ENCODE peak calls at places on chromosomes 7 and 10, in six cellular contexts. One of them, this sample, is unnamed.

GRCh38 chr7:7731732-7732131 is 13.3 kb upstream of the RPA3 start:
- DNase-seq in renal cortical epithelial cell: no peak
- DNase-seq in activated T-cell treated with anti-CD3 and anti-CD28 coated beads, Interleukin-2, amount 50 U/mL, for 72 hours: no peak
- DNase-seq in dermis blood vessel endothelial cell: peak; percentile 77
- DNase-seq in adrenal gland: no peak
- DNase-seq in fibroblast of the aortic adventitia: no peak
- DNase-seq in this sample: no peak

GRCh38 chr7:37352974-37353948 is 95.4 kb downstream of the ELMO1 start:
- DNase-seq in activated T-cell treated with anti-CD3 and anti-CD28 coated beads, Interleukin-2, amount 50 U/mL, for 72 hours: peak; percentile 79
- DNase-seq in fibroblast of the aortic adventitia: no peak
- DNase-seq in adrenal gland: no peak
- DNase-seq in renal cortical epithelial cell: no peak
- DNase-seq in dermis blood vessel endothelial cell: peak; percentile 10
- DNase-seq in this sample: no peak

GRCh38 chr7:30932562-30932961 is 20.9 kb downstream of the AQP1 start:
- DNase-seq in renal cortical epithelial cell: peak; percentile 85
- DNase-seq in dermis blood vessel endothelial cell: no peak
- DNase-seq in activated T-cell treated with anti-CD3 and anti-CD28 coated beads, Interleukin-2, amount 50 U/mL, for 72 hours: no peak
- DNase-seq in fibroblast of the aortic adventitia: no peak
- DNase-seq in adrenal gland: no peak
- DNase-seq in this sample: no peak

GRCh38 chr7:2157473-2158279 is 75.1 kb downstream of the MAD1L1 start:
- DNase-seq in activated T-cell treated with anti-CD3 and anti-CD28 coated beads, Interleukin-2, amount 50 U/mL, for 72 hours: no peak
- DNase-seq in fibroblast of the aortic adventitia: peak; percentile 89
- DNase-seq in renal cortical epithelial cell: peak; percentile 88
- DNase-seq in dermis blood vessel endothelial cell: no peak
- DNase-seq in adrenal gland: no peak
- DNase-seq in this sample: peak; percentile 61

GRCh38 chr10:19839090-19839489 is 22.9 kb downstream of the PLXDC2 start:
- DNase-seq in activated T-cell treated with anti-CD3 and anti-CD28 coated beads, Interleukin-2, amount 50 U/mL, for 72 hours: no peak
- DNase-seq in renal cortical epithelial cell: no peak
- DNase-seq in dermis blood vessel endothelial cell: no peak
- DNase-seq in adrenal gland: no peak
- DNase-seq in fibroblast of the aortic adventitia: no peak
- DNase-seq in this sample: no peak

GRCh38 chr7:37659971-37660370 is 23.6 kb upstream of the GPR141 start:
- DNase-seq in adrenal gland: no peak
- DNase-seq in dermis blood vessel endothelial cell: no peak
- DNase-seq in fibroblast of the aortic adventitia: no peak
- DNase-seq in renal cortical epithelial cell: no peak
- DNase-seq in activated T-cell treated with anti-CD3 and anti-CD28 coated beads, Interleukin-2, amount 50 U/mL, for 72 hours: no peak
- DNase-seq in this sample: no peak

GRCh38 chr7:155277385-155277994 is 20.2 kb upstream of the INSIG1 start:
- DNase-seq in activated T-cell treated with anti-CD3 and anti-CD28 coated beads, Interleukin-2, amount 50 U/mL, for 72 hours: peak; percentile 34
- DNase-seq in fibroblast of the aortic adventitia: no peak
- DNase-seq in adrenal gland: no peak
- DNase-seq in dermis blood vessel endothelial cell: peak; percentile 38
- DNase-seq in renal cortical epithelial cell: no peak
- DNase-seq in this sample: no peak

GRCh38 chr7:79272066-79272669 is 181.3 kb downstream of the MAGI2 start:
- DNase-seq in dermis blood vessel endothelial cell: peak; percentile 58
- DNase-seq in renal cortical epithelial cell: peak; percentile 65
- DNase-seq in adrenal gland: no peak
- DNase-seq in activated T-cell treated with anti-CD3 and anti-CD28 coated beads, Interleukin-2, amount 50 U/mL, for 72 hours: no peak
- DNase-seq in fibroblast of the aortic adventitia: peak; percentile 74
- DNase-seq in this sample: peak; percentile 66

GRCh38 chr7:77199008-77199966 is at the start of gene FGL2:
- DNase-seq in dermis blood vessel endothelial cell: peak; percentile 2
- DNase-seq in activated T-cell treated with anti-CD3 and anti-CD28 coated beads, Interleukin-2, amount 50 U/mL, for 72 hours: peak; percentile 18
- DNase-seq in fibroblast of the aortic adventitia: peak; percentile 85
- DNase-seq in adrenal gland: peak; percentile 48
- DNase-seq in renal cortical epithelial cell: peak; percentile 40
- DNase-seq in this sample: peak; percentile 55

GRCh38 chr7:102425639-102426267 is 7.6 kb upstream of the ORAI2 start:
- DNase-seq in dermis blood vessel endothelial cell: no peak
- DNase-seq in renal cortical epithelial cell: no peak
- DNase-seq in activated T-cell treated with anti-CD3 and anti-CD28 coated beads, Interleukin-2, amount 50 U/mL, for 72 hours: peak; percentile 85
- DNase-seq in fibroblast of the aortic adventitia: no peak
- DNase-seq in adrenal gland: no peak
- DNase-seq in this sample: no peak

GRCh38 chr10:128178319-128178937 is 52.2 kb upstream of the MKI67 start:
- DNase-seq in fibroblast of the aortic adventitia: no peak
- DNase-seq in adrenal gland: no peak
- DNase-seq in renal cortical epithelial cell: peak; percentile 23
- DNase-seq in dermis blood vessel endothelial cell: peak; percentile 64
- DNase-seq in activated T-cell treated with anti-CD3 and anti-CD28 coated beads, Interleukin-2, amount 50 U/mL, for 72 hours: peak; percentile 67
- DNase-seq in this sample: peak; percentile 47